ENCODE peak calls at places on chromosome 14, in seven cellular contexts. One of them, this sample, is unnamed.

GRCh38 chr14:93930989-93931307 is 3.8 kb downstream of the FAM181A start:
- DNase-seq in upper lobe of left lung: no peak
- DNase-seq in stomach: no peak
- DNase-seq in A549: no peak
- DNase-seq in sigmoid colon: no peak
- DNase-seq in GM12878: no peak
- DNase-seq in K562: no peak
- DNase-seq in this sample: no peak

GRCh38 chr14:42140831-42141279 is 534.2 kb downstream of the LRFN5 start:
- DNase-seq in K562: no peak
- DNase-seq in sigmoid colon: no peak
- DNase-seq in A549: peak; percentile 4
- DNase-seq in GM12878: no peak
- DNase-seq in stomach: no peak
- DNase-seq in upper lobe of left lung: no peak
- DNase-seq in this sample: no peak

GRCh38 chr14:68293404-68293803 is 473.8 kb downstream of the RAD51B start:
- DNase-seq in K562: no peak
- DNase-seq in upper lobe of left lung: no peak
- DNase-seq in sigmoid colon: no peak
- DNase-seq in GM12878: no peak
- DNase-seq in A549: no peak
- DNase-seq in stomach: no peak
- DNase-seq in this sample: no peak

GRCh38 chr14:91193069-91193468 is 51.4 kb downstream of the GPR68 start:
- DNase-seq in sigmoid colon: no peak
- DNase-seq in GM12878: no peak
- DNase-seq in upper lobe of left lung: no peak
- DNase-seq in K562: no peak
- DNase-seq in A549: no peak
- DNase-seq in stomach: no peak
- DNase-seq in this sample: no peak

GRCh38 chr14:54147285-54147684 is 190.7 kb upstream of the BMP4 start:
- DNase-seq in stomach: no peak
- DNase-seq in upper lobe of left lung: no peak
- DNase-seq in GM12878: no peak
- DNase-seq in K562: no peak
- DNase-seq in A549: no peak
- DNase-seq in sigmoid colon: no peak
- DNase-seq in this sample: no peak

GRCh38 chr14:47346849-47347248 is 328.6 kb downstream of the MDGA2 start:
- DNase-seq in stomach: no peak
- DNase-seq in upper lobe of left lung: no peak
- DNase-seq in A549: no peak
- DNase-seq in K562: no peak
- DNase-seq in sigmoid colon: no peak
- DNase-seq in GM12878: no peak
- DNase-seq in this sample: no peak

GRCh38 chr14:100593751-100594624 is 6.8 kb upstream of the BEGAIN start:
- DNase-seq in sigmoid colon: peak; percentile 37
- DNase-seq in GM12878: no peak
- DNase-seq in upper lobe of left lung: no peak
- DNase-seq in stomach: no peak
- DNase-seq in K562: no peak
- DNase-seq in A549: no peak
- DNase-seq in this sample: no peak

GRCh38 chr14:94144765-94145164 is 15.4 kb upstream of the IFI27L2 start:
- DNase-seq in stomach: no peak
- DNase-seq in A549: no peak
- DNase-seq in GM12878: no peak
- DNase-seq in sigmoid colon: no peak
- DNase-seq in K562: no peak
- DNase-seq in upper lobe of left lung: peak; percentile 71
- DNase-seq in this sample: no peak

GRCh38 chr14:100155049-100155621 is 4.3 kb downstream of the DEGS2 start:
- DNase-seq in GM12878: no peak
- DNase-seq in sigmoid colon: no peak
- DNase-seq in K562: peak; percentile 68
- DNase-seq in A549: peak; percentile 62
- DNase-seq in stomach: no peak
- DNase-seq in upper lobe of left lung: no peak
- DNase-seq in this sample: no peak

GRCh38 chr14:96415559-96415958 is 23.6 kb downstream of the AK7 start:
- DNase-seq in upper lobe of left lung: no peak
- DNase-seq in stomach: no peak
- DNase-seq in K562: no peak
- DNase-seq in A549: no peak
- DNase-seq in GM12878: no peak
- DNase-seq in sigmoid colon: no peak
- DNase-seq in this sample: no peak

DNA sequence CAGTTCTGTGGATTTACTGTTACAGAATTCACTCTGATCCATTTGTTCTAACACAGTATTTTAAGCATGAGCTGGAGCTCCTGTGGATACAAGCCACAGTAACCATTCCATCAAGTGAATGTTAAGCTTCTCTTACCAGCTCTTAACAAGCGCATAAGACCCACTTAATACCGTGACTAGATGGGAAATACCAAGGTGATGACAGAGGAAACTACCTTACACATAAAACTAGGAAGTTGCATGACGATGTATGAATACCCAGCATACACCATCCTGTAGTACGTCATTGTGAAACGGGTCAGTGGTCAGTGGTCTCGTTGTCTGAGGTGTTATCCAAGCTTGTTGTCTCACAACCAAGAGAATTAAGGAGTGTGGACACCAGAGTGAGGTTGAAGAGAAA is 2.0 kb upstream of the GALC start:
- DNase-seq in upper lobe of left lung: peak; percentile 25
- DNase-seq in GM12878: peak; percentile 83
- DNase-seq in stomach: no peak
- DNase-seq in A549: no peak
- DNase-seq in K562: no peak
- DNase-seq in sigmoid colon: no peak
- DNase-seq in this sample: no peak
- H3K27ac ChIP-seq in upper lobe of left lung: peak overlapping the region; percentile 97
- H3K27ac ChIP-seq in GM12878: peak overlapping the region; percentile 78
- H3K27ac ChIP-seq in stomach: peak overlapping the region; percentile 97
- H3K27ac ChIP-seq in A549: no peak overlapping the region
- H3K27ac ChIP-seq in K562: peak overlapping the region; percentile 84
- H3K27ac ChIP-seq in sigmoid colon: no peak overlapping the region
- H3K27ac ChIP-seq in this sample: peak overlapping the region; percentile 44

GRCh38 chr14:75610839-75611238 is 32.4 kb downstream of the FLVCR2 start:
- DNase-seq in sigmoid colon: no peak
- DNase-seq in A549: no peak
- DNase-seq in K562: no peak
- DNase-seq in GM12878: no peak
- DNase-seq in upper lobe of left lung: peak; percentile 48
- DNase-seq in stomach: no peak
- DNase-seq in this sample: no peak

GRCh38 chr14:75607044-75607443 is 28.6 kb downstream of the FLVCR2 start:
- DNase-seq in K562: no peak
- DNase-seq in stomach: no peak
- DNase-seq in sigmoid colon: no peak
- DNase-seq in upper lobe of left lung: no peak
- DNase-seq in GM12878: no peak
- DNase-seq in A549: no peak
- DNase-seq in this sample: no peak

GRCh38 chr14:75607842-75608640 is 29.6 kb downstream of the FLVCR2 start:
- DNase-seq in GM12878: no peak
- DNase-seq in K562: no peak
- DNase-seq in sigmoid colon: no peak
- DNase-seq in A549: no peak
- DNase-seq in upper lobe of left lung: no peak
- DNase-seq in stomach: no peak
- DNase-seq in this sample: no peak

GRCh38 chr14:75612157-75612556 is 33.7 kb downstream of the FLVCR2 start:
- DNase-seq in sigmoid colon: no peak
- DNase-seq in upper lobe of left lung: no peak
- DNase-seq in stomach: no peak
- DNase-seq in A549: no peak
- DNase-seq in K562: no peak
- DNase-seq in GM12878: no peak
- DNase-seq in this sample: no peak

DNA sequence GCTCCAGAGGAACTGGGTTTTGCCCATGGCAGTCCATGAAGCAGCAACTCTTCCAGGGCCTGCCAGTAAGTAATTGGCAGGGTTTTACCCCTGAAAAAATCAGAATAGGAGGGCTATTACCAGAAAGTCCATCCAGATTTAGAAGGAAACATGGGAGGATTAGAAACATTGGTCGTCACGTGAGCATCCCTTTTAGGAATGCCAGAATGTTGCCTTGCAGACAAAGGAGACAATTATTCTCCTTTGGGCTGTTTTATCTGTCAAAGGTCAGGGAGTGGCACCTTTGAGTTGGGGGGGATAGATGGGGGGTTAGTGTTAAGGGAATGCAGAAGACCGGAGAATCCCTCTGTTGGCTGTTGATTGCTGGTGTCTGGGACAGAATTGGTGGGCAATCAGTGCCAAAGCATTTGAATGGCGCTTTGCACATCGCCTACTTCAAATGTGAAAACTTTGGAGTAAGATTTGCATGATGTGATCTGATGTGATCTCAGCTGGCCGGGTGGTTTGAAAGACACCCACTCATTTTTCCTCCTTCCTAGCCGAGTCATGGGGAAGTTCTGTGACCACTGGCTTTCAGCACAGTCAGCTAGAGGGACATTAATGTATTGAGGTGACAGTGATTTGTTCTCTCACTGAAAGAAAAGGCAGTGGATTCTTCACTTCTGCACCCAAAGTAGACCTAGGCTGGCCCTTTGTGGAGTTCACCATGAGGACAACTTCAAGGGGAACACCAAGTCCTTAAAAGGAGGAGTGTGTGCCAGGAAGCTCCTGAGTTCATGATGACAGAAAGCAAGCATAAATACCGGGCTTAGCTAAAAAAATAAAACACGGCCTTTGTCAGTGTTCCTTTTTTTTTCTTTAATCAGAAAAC is 31.4 kb downstream of the FLVCR2 start:
- DNase-seq in sigmoid colon: no peak
- DNase-seq in A549: no peak
- DNase-seq in GM12878: no peak
- DNase-seq in stomach: no peak
- DNase-seq in upper lobe of left lung: peak; percentile 68
- DNase-seq in K562: no peak
- DNase-seq in this sample: peak; percentile 58
- TF ChIP-seq EP300 in sigmoid colon: no peak
- TF ChIP-seq EP300 in A549: no peak
- TF ChIP-seq EP300 in GM12878: no peak
- TF ChIP-seq EP300 in stomach: no peak
- TF ChIP-seq EP300 in upper lobe of left lung: peak; percentile 89
- TF ChIP-seq EP300 in K562: no peak
- TF ChIP-seq EP300 in this sample: peak; percentile 80

GRCh38 chr14:50336428-50336827 is 24.3 kb downstream of the DMAC2L start:
- DNase-seq in K562: no peak
- DNase-seq in upper lobe of left lung: no peak
- DNase-seq in stomach: no peak
- DNase-seq in GM12878: no peak
- DNase-seq in sigmoid colon: no peak
- DNase-seq in A549: no peak
- DNase-seq in this sample: no peak

GRCh38 chr14:50338547-50338946 is 26.4 kb downstream of the DMAC2L start:
- DNase-seq in GM12878: no peak
- DNase-seq in sigmoid colon: no peak
- DNase-seq in A549: no peak
- DNase-seq in upper lobe of left lung: no peak
- DNase-seq in K562: no peak
- DNase-seq in stomach: no peak
- DNase-seq in this sample: no peak

GRCh38 chr14:50334211-50334610 is 22.1 kb downstream of the DMAC2L start:
- DNase-seq in sigmoid colon: no peak
- DNase-seq in upper lobe of left lung: no peak
- DNase-seq in stomach: no peak
- DNase-seq in K562: no peak
- DNase-seq in A549: no peak
- DNase-seq in GM12878: no peak
- DNase-seq in this sample: no peak

GRCh38 chr14:50335389-50335788 is 23.3 kb downstream of the DMAC2L start:
- DNase-seq in upper lobe of left lung: peak; percentile 22
- DNase-seq in stomach: no peak
- DNase-seq in GM12878: no peak
- DNase-seq in sigmoid colon: peak; percentile 86
- DNase-seq in A549: no peak
- DNase-seq in K562: no peak
- DNase-seq in this sample: peak; percentile 48

DNA sequence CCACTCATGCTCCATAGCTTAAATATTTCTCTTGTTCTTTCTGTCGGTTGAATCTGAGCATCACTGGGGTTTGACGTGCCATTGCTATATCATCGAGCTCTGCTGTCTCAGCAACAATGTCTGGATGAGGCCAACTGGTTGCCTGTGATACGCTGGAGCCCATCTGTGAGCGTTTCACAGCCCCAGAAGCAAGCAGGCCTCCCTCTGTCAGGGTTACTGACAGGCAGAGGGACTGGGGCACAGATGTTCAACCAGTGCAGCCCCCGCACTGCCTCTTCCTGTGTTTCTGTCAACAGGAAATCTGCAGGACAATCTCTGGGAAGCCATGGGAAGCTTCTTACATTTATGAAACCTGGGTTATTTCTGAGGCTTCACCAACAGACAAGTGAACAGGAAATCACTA is 23.9 kb downstream of the DMAC2L start:
- DNase-seq in A549: no peak
- DNase-seq in stomach: no peak
- DNase-seq in K562: peak; percentile 37
- DNase-seq in upper lobe of left lung: peak; percentile 29
- DNase-seq in sigmoid colon: no peak
- DNase-seq in GM12878: no peak
- DNase-seq in this sample: no peak
- H3K4me3 ChIP-seq in A549: no peak overlapping the region
- H3K4me3 ChIP-seq in stomach: no peak overlapping the region
- H3K4me3 ChIP-seq in K562: no peak overlapping the region
- H3K4me3 ChIP-seq in upper lobe of left lung: no peak overlapping the region
- H3K4me3 ChIP-seq in sigmoid colon: no peak overlapping the region
- H3K4me3 ChIP-seq in GM12878: no peak overlapping the region
- H3K4me3 ChIP-seq in this sample: no peak overlapping the region

DNA sequence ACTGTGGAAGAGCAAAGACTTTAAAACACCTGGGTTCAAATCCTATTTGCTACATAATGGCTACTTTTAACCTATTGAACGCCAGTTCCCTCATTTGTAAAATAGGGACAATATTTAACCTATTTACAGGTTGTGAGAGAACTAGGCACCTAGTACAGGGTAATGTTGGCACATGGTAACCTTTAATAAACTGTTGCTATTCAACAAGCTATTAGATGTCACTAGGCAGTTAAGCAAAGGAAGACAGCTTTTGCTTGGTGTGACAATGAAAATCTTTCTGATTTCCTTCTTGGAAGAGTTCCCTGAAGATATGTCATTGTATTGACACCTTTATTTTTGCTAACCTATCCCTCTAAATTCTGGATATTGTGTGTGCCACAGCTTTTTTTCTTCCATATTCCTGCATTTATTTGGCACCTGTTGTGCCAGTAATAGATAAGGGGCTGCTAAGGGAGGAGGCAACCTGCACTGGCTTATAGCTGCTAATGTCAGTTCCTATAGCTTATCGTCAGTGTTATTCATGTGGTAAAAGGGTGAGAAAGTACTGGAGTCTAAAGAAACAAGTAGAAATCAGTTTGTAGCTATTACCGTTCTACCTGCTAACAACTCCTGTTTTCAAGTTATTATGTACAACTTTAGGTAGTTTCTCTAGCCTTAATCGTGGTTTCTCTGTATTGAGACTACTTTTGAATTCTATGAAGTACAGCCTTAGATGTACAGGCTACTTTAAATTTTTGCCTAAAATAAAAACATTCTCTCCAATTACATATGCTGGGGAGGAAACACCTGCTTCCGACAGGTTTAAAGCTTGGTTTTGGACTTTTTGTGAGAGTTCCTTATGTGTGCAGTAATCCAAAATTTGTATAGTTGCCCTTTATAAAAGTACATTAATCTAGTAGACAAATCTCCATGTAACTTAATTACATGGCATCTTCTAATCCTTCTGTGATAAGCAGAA is 24.3 kb downstream of the HIF1A start:
- DNase-seq in A549: no peak
- DNase-seq in stomach: no peak
- DNase-seq in K562: no peak
- DNase-seq in upper lobe of left lung: no peak
- DNase-seq in GM12878: no peak
- DNase-seq in sigmoid colon: no peak
- DNase-seq in this sample: no peak
- H3K27ac ChIP-seq in A549: peak overlapping the region; percentile 19
- H3K27ac ChIP-seq in stomach: peak overlapping the region; percentile 20
- H3K27ac ChIP-seq in K562: no peak overlapping the region
- H3K27ac ChIP-seq in upper lobe of left lung: peak overlapping the region; percentile 32
- H3K27ac ChIP-seq in GM12878: peak overlapping the region; percentile 15
- H3K27ac ChIP-seq in sigmoid colon: peak overlapping the region; percentile 24
- H3K27ac ChIP-seq in this sample: no peak overlapping the region

This sample was measured in tibial nerve.